ENCODE peak calls at places on chromosomes 3 and 15, in nine cellular contexts. X is heart left ventricle, N is lower leg skin, W is upper lobe of left lung, F is choroid plexus epithelial cell, M is right atrium auricular region, P is AG04449, L is AG04450, S is astrocyte of the spinal cord. G is an unnamed sample.

GRCh38 chr3:9793161-9793781 is 389 bp downstream of the ARPC4 start:
- DNase-seq in M (no peak), N (peak; percentile 46), S (peak; percentile 27), P (no peak), F (peak; percentile 64), L (no peak), W (peak; percentile 68), X (no peak), G (no peak)

GRCh38 chr3:79329154-79329553 is 438.6 kb downstream of the ROBO1 start:
- DNase-seq in X (no peak), M (no peak), S (peak; percentile 27), N (no peak), L (no peak), W (no peak), F (peak; percentile 55), P (no peak), G (no peak)

GRCh38 chr3:33636125-33636855 is 81.8 kb downstream of the CLASP2 start:
- DNase-seq in N (no peak), F (peak; percentile 89), X (no peak), L (peak; percentile 42), S (peak; percentile 82), P (no peak), W (no peak), M (no peak), G (peak; percentile 78)

GRCh38 chr3:134381836-134382442 is 7.7 kb upstream of the AMOTL2 start:
- DNase-seq in S (no peak), N (peak; percentile 84), M (peak; percentile 55), X (no peak), F (no peak), P (no peak), W (peak; percentile 89), L (no peak), G (no peak)

GRCh38 chr15:63238796-63239195 is 38.6 kb upstream of the APH1B start:
- DNase-seq in W (no peak), X (no peak), N (no peak), P (no peak), S (peak; percentile 60), F (peak; percentile 91), L (no peak), M (no peak), G (peak; percentile 79)

GRCh38 chr3:130971208-130971607 is 55.4 kb downstream of the ASTE1 start:
- DNase-seq in S (peak; percentile 26), L (no peak), M (no peak), W (no peak), P (no peak), N (no peak), X (no peak), F (peak; percentile 49), G (no peak)

GRCh38 chr3:151228291-151229125 is 25.5 kb upstream of the GPR171 start:
- DNase-seq in N (no peak), P (peak; percentile 62), L (peak; percentile 43), X (no peak), S (peak; percentile 76), F (peak; percentile 83), W (no peak), M (no peak), G (no peak)

GRCh38 chr15:22895465-22896190 is 57.2 kb downstream of the NIPA2 start:
- DNase-seq in F (peak; percentile 78), N (peak; percentile 41), W (no peak), X (no peak), P (no peak), S (peak; percentile 31), L (no peak), M (no peak), G (no peak)

GRCh38 chr3:120622870-120623718 is 27.0 kb downstream of the NDUFB4 start:
- DNase-seq in P (peak; percentile 19), L (no peak), F (peak; percentile 8), M (no peak), S (peak; percentile 22), W (no peak), X (no peak), N (no peak), G (peak; percentile 25)

GRCh38 chr3:71530903-71531535 is 52.5 kb downstream of the FOXP1 start:
- DNase-seq in W (no peak), N (no peak), X (no peak), F (peak; percentile 72), P (no peak), L (no peak), S (peak; percentile 48), M (no peak), G (no peak)

GRCh38 chr15:65333863-65334262 is 29.4 kb downstream of the RNU5B-1 start:
- DNase-seq in M (no peak), N (no peak), X (no peak), L (no peak), W (no peak), P (no peak), F (no peak), S (no peak), G (no peak)

GRCh38 chr3:143650827-143651226 is 197.4 kb downstream of the SLC9A9 start:
- DNase-seq in F (peak; percentile 30), X (no peak), M (no peak), W (no peak), S (no peak), P (no peak), L (no peak), N (no peak), G (no peak)

GRCh38 chr3:143648218-143648617 is 200.1 kb downstream of the SLC9A9 start:
- DNase-seq in L (no peak), S (no peak), F (no peak), M (no peak), N (no peak), W (no peak), P (no peak), X (no peak), G (no peak)

GRCh38 chr3:143652118-143652517 is 196.2 kb downstream of the SLC9A9 start:
- DNase-seq in N (no peak), P (no peak), X (no peak), F (no peak), M (no peak), S (no peak), L (no peak), W (no peak), G (no peak)

GRCh38 chr3:143650120-143650519 is 198.1 kb downstream of the SLC9A9 start:
- DNase-seq in N (no peak), X (no peak), P (no peak), M (no peak), S (no peak), F (no peak), L (no peak), W (no peak), G (no peak)

DNA sequence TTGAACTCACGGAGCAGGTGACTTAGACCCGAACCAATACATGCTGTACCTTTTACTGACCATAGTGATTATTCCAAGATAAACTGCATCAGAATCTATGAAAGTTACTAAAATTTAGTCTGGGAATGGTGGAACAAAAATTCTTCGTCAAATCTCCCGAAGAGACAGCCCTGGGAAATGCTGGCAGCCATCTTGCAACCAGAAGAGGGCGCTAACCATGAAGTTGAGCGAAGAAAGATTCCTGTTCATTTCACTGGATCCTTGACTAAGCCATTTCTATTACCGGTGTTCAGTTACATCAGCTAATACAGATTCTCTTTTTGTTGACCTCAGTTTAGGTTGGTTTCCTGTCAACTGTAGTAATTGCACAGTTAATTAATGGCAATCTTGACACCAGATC is 199.6 kb downstream of the SLC9A9 start:
- DNase-seq in S (no peak), P (no peak), F (peak; percentile 24), L (no peak), N (no peak), M (no peak), W (no peak), X (no peak), G (peak; percentile 56)
- TF ChIP-seq CTCF in S (peak; percentile 24), P (no peak), F (peak; percentile 47), L (no peak), N (no peak), M (no peak), W (no peak), X (no peak), G (peak; percentile 68)

GRCh38 chr15:75204340-75205063 is 2.8 kb downstream of the C15orf39 start:
- DNase-seq in P (peak; percentile 46), S (peak; percentile 89), N (peak; percentile 92), L (peak; percentile 71), W (peak; percentile 96), M (peak; percentile 96), X (peak; percentile 93), F (peak; percentile 94), G (peak; percentile 94)
- H3K4me3 ChIP-seq in P (no peak overlapping the region), S (no peak overlapping the region), N (no peak overlapping the region), L (no peak overlapping the region), W (peak overlapping the region; percentile 90), M (peak overlapping the region; percentile 72), X (peak overlapping the region; percentile 97), F (peak overlapping the region; percentile 3), G (peak overlapping the region; percentile 99)

DNA sequence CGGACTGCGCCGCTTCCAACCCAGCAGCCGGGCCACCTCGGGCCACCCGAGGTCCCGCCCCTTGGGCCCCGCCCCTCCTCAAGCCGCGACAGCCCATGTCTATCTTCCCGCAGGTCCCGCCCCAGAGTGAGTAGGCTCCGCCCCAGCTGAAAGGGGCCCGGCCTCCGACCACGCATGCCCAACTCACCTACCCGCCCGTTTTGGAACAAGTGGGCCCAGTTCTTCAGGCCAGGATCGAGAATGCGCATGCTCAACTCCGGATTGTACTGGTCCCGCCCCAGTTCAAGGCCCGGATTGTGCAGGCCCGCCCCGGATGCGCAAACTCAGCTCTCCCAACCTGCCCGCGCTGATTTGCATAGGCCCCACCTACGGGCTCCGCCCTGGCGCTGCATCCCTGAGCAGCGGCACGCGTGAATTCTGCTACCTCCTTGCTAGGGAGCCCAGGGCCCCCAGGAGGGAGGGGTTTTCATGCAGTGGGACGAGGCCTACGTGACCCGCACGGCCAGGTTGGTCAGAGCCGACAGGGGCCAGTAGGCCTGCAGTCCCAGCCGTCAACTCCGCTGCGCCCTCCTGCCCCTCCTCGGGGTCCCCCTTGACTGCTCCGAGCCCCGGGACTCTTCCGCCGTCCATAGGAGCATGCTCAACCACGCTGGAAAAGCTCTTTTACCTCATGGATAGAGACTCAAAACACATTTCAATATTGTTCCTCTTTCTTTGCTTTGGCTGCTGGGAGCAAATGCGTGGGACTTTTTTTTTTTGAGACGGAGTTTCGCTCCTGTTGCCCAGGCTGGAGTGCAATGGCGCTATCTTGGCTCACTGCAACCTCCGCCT is at the start of gene PFKFB4:
- DNase-seq in F (peak; percentile 100), N (peak; percentile 99), P (peak; percentile 93), L (peak; percentile 98), S (peak; percentile 99), M (peak; percentile 99), X (peak; percentile 99), W (peak; percentile 100), G (peak; percentile 96)
- TF ChIP-seq CTCF in F (no peak), N (no peak), P (peak; percentile 1), L (peak; percentile 14), S (no peak), M (no peak), X (peak; percentile 34), W (no peak), G (no peak)

GRCh38 chr3:195467641-195468390 is 25.0 kb upstream of the ACAP2 start:
- DNase-seq in S (peak; percentile 75), P (peak; percentile 23), W (no peak), X (no peak), F (peak; percentile 88), L (no peak), M (no peak), N (no peak), G (no peak)

GRCh38 chr3:195468841-195469240 is 26.0 kb upstream of the ACAP2 start:
- DNase-seq in M (no peak), F (no peak), P (no peak), W (no peak), S (no peak), X (no peak), N (peak; percentile 2), L (no peak), G (no peak)

GRCh38 chr3:195466251-195466650 is 23.4 kb upstream of the ACAP2 start:
- DNase-seq in X (no peak), W (no peak), N (peak; percentile 2), S (no peak), P (no peak), F (no peak), L (no peak), M (no peak), G (no peak)

GRCh38 chr3:195468391-195468776 is 25.6 kb upstream of the ACAP2 start:
- DNase-seq in F (no peak), S (no peak), L (no peak), M (no peak), P (no peak), W (no peak), N (no peak), X (no peak), G (no peak)
- H3K4me3 ChIP-seq in F (no peak overlapping the region), S (no peak overlapping the region), L (no peak overlapping the region), M (no peak overlapping the region), P (no peak overlapping the region), W (no peak overlapping the region), N (no peak overlapping the region), X (no peak overlapping the region), G (no peak overlapping the region)